ENCODE peak calls at places on chromosome 9, in nine cellular contexts. A is uterus, N is fibroblast of lung, L is stomach, Q is IMR-90, S is GM12878, P is ovary, C is neural progenitor cell, J is left ventricle myocardium inferior. E is an unnamed sample.

GRCh38 chr9:100033877-100034551 is 64.8 kb downstream of the ERP44 start:
- DNase-seq in C (no peak), J (no peak), S (no peak), A (no peak), L (no peak), N (no peak), P (no peak), Q (no peak), E (no peak)

GRCh38 chr9:16794871-16795639 is 75.4 kb downstream of the BNC2 start:
- DNase-seq in A (peak; percentile 29), P (no peak), J (peak; percentile 31), L (no peak), N (peak; percentile 72), C (no peak), S (no peak), Q (peak; percentile 83), E (peak; percentile 54)

GRCh38 chr9:18793122-18793521 is 239.9 kb downstream of the SAXO1 start:
- DNase-seq in L (no peak), P (no peak), J (no peak), N (no peak), A (no peak), S (no peak), C (no peak), Q (no peak), E (no peak)

GRCh38 chr9:131621551-131622321 is 76.4 kb downstream of the PRRT1B start:
- DNase-seq in S (peak; percentile 73), L (no peak), P (no peak), C (no peak), J (no peak), Q (no peak), N (no peak), A (no peak), E (no peak)

GRCh38 chr9:131887680-131888079 is 147.8 kb upstream of the RAPGEF1 start:
- DNase-seq in A (no peak), P (no peak), L (no peak), S (no peak), Q (no peak), J (no peak), C (no peak), N (no peak), E (no peak)

GRCh38 chr9:129930743-129931142 is 95.5 kb downstream of the USP20 start:
- DNase-seq in S (no peak), J (no peak), N (no peak), P (no peak), Q (no peak), C (no peak), L (no peak), A (no peak), E (no peak)

GRCh38 chr9:89223398-89223977 is 44.9 kb upstream of the SHC3 start:
- DNase-seq in S (no peak), N (no peak), A (no peak), Q (no peak), L (no peak), C (no peak), J (no peak), P (no peak), E (no peak)

GRCh38 chr9:6096821-6097220 is 81.4 kb upstream of the RANBP6 start:
- DNase-seq in P (no peak), A (no peak), L (no peak), C (no peak), S (no peak), Q (peak; percentile 62), N (peak; percentile 83), J (no peak), E (no peak)

GRCh38 chr9:137715321-137715720 is 96.5 kb downstream of the EHMT1 start:
- DNase-seq in S (no peak), N (no peak), Q (no peak), C (no peak), L (no peak), A (no peak), J (no peak), P (no peak), E (no peak)

GRCh38 chr9:135990468-135991429 is 29.6 kb upstream of the UBAC1 start:
- DNase-seq in Q (peak; percentile 47), C (peak; percentile 95), N (peak; percentile 55), L (peak; percentile 41), S (no peak), J (no peak), P (no peak), A (no peak), E (no peak)

GRCh38 chr9:2818486-2819121 is 25.3 kb downstream of the PUM3 start:
- DNase-seq in C (no peak), Q (no peak), P (no peak), J (no peak), A (no peak), S (no peak), L (no peak), N (no peak), E (no peak)

GRCh38 chr9:78280982-78281668 is 15.8 kb upstream of the PSAT1 start:
- DNase-seq in C (no peak), J (peak; percentile 83), S (no peak), L (peak; percentile 84), N (peak; percentile 88), P (peak; percentile 86), Q (peak; percentile 75), A (peak; percentile 82), E (peak; percentile 58)

GRCh38 chr9:94222870-94223269 is 36.2 kb upstream of the ZNF169 start:
- DNase-seq in S (no peak), C (no peak), L (no peak), A (no peak), J (no peak), Q (no peak), P (no peak), N (no peak), E (no peak)

GRCh38 chr9:82101475-82101874 is 112.9 kb downstream of the SPATA31D1 start:
- DNase-seq in S (no peak), L (no peak), Q (no peak), C (peak; percentile 11), A (no peak), P (no peak), N (no peak), J (no peak), E (no peak)

GRCh38 chr9:23907343-23907742 is 81.3 kb upstream of the ELAVL2 start:
- DNase-seq in Q (no peak), A (no peak), P (no peak), L (no peak), C (no peak), S (no peak), N (no peak), J (no peak), E (no peak)

DNA sequence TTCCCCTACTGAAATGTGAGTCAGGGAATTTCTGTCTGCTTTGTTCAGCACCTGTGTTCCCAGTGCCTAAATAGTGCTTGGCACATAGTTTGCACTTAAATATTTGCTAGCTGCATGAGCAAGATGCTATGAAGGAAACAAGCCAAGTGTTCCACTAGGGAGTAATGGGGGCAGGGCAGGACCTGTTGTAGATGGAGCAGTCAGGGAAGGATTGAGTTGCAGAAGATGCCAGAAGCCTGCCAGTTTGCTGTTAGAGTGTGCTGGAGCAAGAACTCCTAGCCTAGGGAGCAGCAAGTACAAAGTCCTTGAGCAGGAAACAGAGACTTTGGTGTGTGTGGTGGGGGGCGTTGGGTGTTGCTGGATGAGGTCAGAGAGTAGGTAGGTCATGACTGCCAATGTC is 87.5 kb downstream of the DAB2IP start:
- DNase-seq in Q (peak; percentile 61), J (no peak), C (no peak), N (peak; percentile 52), P (no peak), S (no peak), A (no peak), L (peak; percentile 76), E (no peak)
- H3K4me1 ChIP-seq in Q (peaks cover 42% of the 10 kb centered on the region), J (peaks cover 96% of the 10 kb centered on the region), C (peaks cover 64% of the 10 kb centered on the region), N (peaks cover 35% of the 10 kb centered on the region), P (peaks cover 50% of the 10 kb centered on the region), S (peaks cover 15% of the 10 kb centered on the region), A (peaks cover 25% of the 10 kb centered on the region), L (peaks cover 97% of the 10 kb centered on the region), E (peaks cover 64% of the 10 kb centered on the region)

GRCh38 chr9:35599763-35600604 is 5.1 kb upstream of the TESK1 start:
- DNase-seq in Q (no peak), S (no peak), J (no peak), C (peak; percentile 33), A (no peak), L (no peak), P (no peak), N (no peak), E (no peak)
- TF ChIP-seq CTCF in Q (no peak), S (no peak), J (no peak), C (peak; percentile 7), A (no peak), L (no peak), P (no peak), N (no peak), E (no peak)

DNA sequence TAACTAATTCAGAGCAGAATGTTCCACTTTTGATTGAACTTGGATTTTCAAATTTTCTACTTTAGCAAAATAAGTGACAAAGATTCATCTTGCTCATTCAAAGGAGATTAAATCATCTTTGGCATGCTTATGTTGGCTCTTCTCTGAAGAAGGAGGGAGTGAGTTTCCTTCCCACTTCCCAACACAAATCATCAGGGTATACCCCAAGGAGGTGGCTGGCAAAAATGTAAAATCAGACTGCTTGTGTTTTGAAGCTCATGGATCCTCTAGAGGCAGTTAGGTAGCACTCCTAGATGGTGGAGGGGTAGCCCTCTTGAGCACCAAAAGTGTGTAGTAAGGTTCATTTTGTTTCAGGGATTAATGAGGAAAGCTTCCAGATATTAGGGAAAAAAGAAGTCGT is 343.1 kb downstream of the OSTF1 start:
- DNase-seq in L (no peak), Q (no peak), J (no peak), C (no peak), N (no peak), A (no peak), P (no peak), S (no peak), E (peak; percentile 47)
- H3K27ac ChIP-seq in L (peak overlapping the region; percentile 42), Q (no peak overlapping the region), J (peak overlapping the region; percentile 78), C (no peak overlapping the region), N (no peak overlapping the region), A (peak overlapping the region; percentile 33), P (no peak overlapping the region), S (no peak overlapping the region), E (peak overlapping the region; percentile 82)

GRCh38 chr9:134408939-134409737 is 82.9 kb downstream of the RXRA start:
- DNase-seq in Q (no peak), P (no peak), S (no peak), A (no peak), N (no peak), J (no peak), C (no peak), L (no peak), E (no peak)

GRCh38 chr9:134411451-134412297 is 85.4 kb downstream of the RXRA start:
- DNase-seq in C (peak; percentile 33), N (no peak), J (peak; percentile 69), S (no peak), P (no peak), A (no peak), Q (no peak), L (no peak), E (no peak)

GRCh38 chr9:134412298-134412711 is 86.0 kb downstream of the RXRA start:
- DNase-seq in J (no peak), S (no peak), A (no peak), C (no peak), P (no peak), Q (no peak), N (no peak), L (no peak), E (no peak)

GRCh38 chr9:134410078-134410834 is 84.0 kb downstream of the RXRA start:
- DNase-seq in A (no peak), L (peak; percentile 81), S (no peak), C (no peak), N (no peak), P (no peak), J (no peak), Q (no peak), E (no peak)

GRCh38 chr9:134410835-134411217 is 84.6 kb downstream of the RXRA start:
- DNase-seq in Q (no peak), P (no peak), C (no peak), A (no peak), S (no peak), N (no peak), J (no peak), L (no peak), E (no peak)
- H3K4me1 ChIP-seq in Q (peaks cover 33% of the 10 kb centered on the region), P (peaks cover 22% of the 10 kb centered on the region), C (peaks cover 8% of the 10 kb centered on the region), A (peaks cover 56% of the 10 kb centered on the region), S (peaks cover 22% of the 10 kb centered on the region), N (peaks cover 27% of the 10 kb centered on the region), J (peaks cover 100% of the 10 kb centered on the region), L (peaks cover 95% of the 10 kb centered on the region), E (peaks cover 65% of the 10 kb centered on the region)

E was measured in tibial nerve.